ENCODE peak calls at places on chromosome 18, in five cellular contexts. One of them, this sample, is unnamed.
A peak's percentile ranks its signal among the peaks of the same experiment; 100 is the strongest.

GRCh38 chr18:78540636-78541400 is 438.8 kb upstream of the SALL3 start:
- DNase-seq in suprapubic skin: no peak
- DNase-seq in stomach: no peak
- DNase-seq in left ventricle myocardium inferior: no peak
- DNase-seq in thoracic aorta: no peak
- DNase-seq in this sample: no peak

GRCh38 chr18:50126466-50126865 is 68.5 kb downstream of the MYO5B start:
- DNase-seq in stomach: no peak
- DNase-seq in left ventricle myocardium inferior: no peak
- DNase-seq in thoracic aorta: no peak
- DNase-seq in suprapubic skin: no peak
- DNase-seq in this sample: no peak

GRCh38 chr18:70245941-70246537 is 40.6 kb upstream of the RTTN start:
- DNase-seq in stomach: no peak
- DNase-seq in left ventricle myocardium inferior: no peak
- DNase-seq in thoracic aorta: no peak
- DNase-seq in suprapubic skin: no peak
- DNase-seq in this sample: no peak

GRCh38 chr18:77022116-77022515 is 110.5 kb downstream of the MBP start:
- DNase-seq in suprapubic skin: no peak
- DNase-seq in thoracic aorta: no peak
- DNase-seq in stomach: no peak
- DNase-seq in left ventricle myocardium inferior: no peak
- DNase-seq in this sample: no peak

GRCh38 chr18:37668971-37669747 is 103.6 kb upstream of the CELF4 start:
- DNase-seq in left ventricle myocardium inferior: no peak
- DNase-seq in thoracic aorta: no peak
- DNase-seq in suprapubic skin: no peak
- DNase-seq in stomach: no peak
- DNase-seq in this sample: no peak

GRCh38 chr18:23220355-23220754 is 85.1 kb downstream of the CABLES1 start:
- DNase-seq in stomach: no peak
- DNase-seq in suprapubic skin: no peak
- DNase-seq in left ventricle myocardium inferior: no peak
- DNase-seq in thoracic aorta: no peak
- DNase-seq in this sample: no peak

GRCh38 chr18:2087877-2088673 is 483.2 kb downstream of the METTL4 start:
- DNase-seq in thoracic aorta: no peak
- DNase-seq in left ventricle myocardium inferior: peak; percentile 69
- DNase-seq in stomach: no peak
- DNase-seq in suprapubic skin: no peak
- DNase-seq in this sample: no peak

GRCh38 chr18:54296017-54296416 is 26.7 kb downstream of the POLI start:
- DNase-seq in thoracic aorta: no peak
- DNase-seq in suprapubic skin: no peak
- DNase-seq in left ventricle myocardium inferior: no peak
- DNase-seq in stomach: no peak
- DNase-seq in this sample: no peak

GRCh38 chr18:5600376-5601071 is 56.7 kb upstream of the EPB41L3 start:
- DNase-seq in thoracic aorta: no peak
- DNase-seq in left ventricle myocardium inferior: no peak
- DNase-seq in stomach: no peak
- DNase-seq in suprapubic skin: no peak
- DNase-seq in this sample: no peak

GRCh38 chr18:1663879-1664705 is 759.4 kb downstream of the ADCYAP1 start:
- DNase-seq in stomach: peak; percentile 34
- DNase-seq in thoracic aorta: no peak
- DNase-seq in left ventricle myocardium inferior: peak; percentile 43
- DNase-seq in suprapubic skin: no peak
- DNase-seq in this sample: no peak

GRCh38 chr18:79368681-79369080 is 27.0 kb upstream of the NFATC1 start:
- DNase-seq in left ventricle myocardium inferior: no peak
- DNase-seq in thoracic aorta: no peak
- DNase-seq in stomach: no peak
- DNase-seq in suprapubic skin: peak; percentile 47
- DNase-seq in this sample: no peak

GRCh38 chr18:32998285-32998684 is 225.5 kb upstream of the KLHL14 start:
- DNase-seq in stomach: no peak
- DNase-seq in suprapubic skin: no peak
- DNase-seq in left ventricle myocardium inferior: no peak
- DNase-seq in thoracic aorta: no peak
- DNase-seq in this sample: no peak

GRCh38 chr18:46668694-46669093 is 11.7 kb upstream of the LOXHD1 start:
- DNase-seq in left ventricle myocardium inferior: no peak
- DNase-seq in suprapubic skin: no peak
- DNase-seq in thoracic aorta: no peak
- DNase-seq in stomach: no peak
- DNase-seq in this sample: no peak

GRCh38 chr18:48576454-48576766 is 37.6 kb downstream of the CTIF start:
- DNase-seq in thoracic aorta: no peak
- DNase-seq in left ventricle myocardium inferior: no peak
- DNase-seq in stomach: no peak
- DNase-seq in suprapubic skin: no peak
- DNase-seq in this sample: no peak

GRCh38 chr18:26208901-26209445 is 17.3 kb upstream of the TAF4B start:
- DNase-seq in suprapubic skin: no peak
- DNase-seq in left ventricle myocardium inferior: no peak
- DNase-seq in thoracic aorta: no peak
- DNase-seq in stomach: no peak
- DNase-seq in this sample: no peak

GRCh38 chr18:79404567-79404910 is 8.8 kb downstream of the NFATC1 start:
- DNase-seq in thoracic aorta: no peak
- DNase-seq in suprapubic skin: peak; percentile 70
- DNase-seq in stomach: no peak
- DNase-seq in left ventricle myocardium inferior: peak; percentile 15
- DNase-seq in this sample: no peak

GRCh38 chr18:52484977-52485376 is 145.0 kb downstream of the DCC start:
- DNase-seq in left ventricle myocardium inferior: no peak
- DNase-seq in thoracic aorta: no peak
- DNase-seq in stomach: no peak
- DNase-seq in suprapubic skin: no peak
- DNase-seq in this sample: no peak

GRCh38 chr18:70333757-70334156 is 44.9 kb downstream of the SOCS6 start:
- DNase-seq in thoracic aorta: peak; percentile 11
- DNase-seq in left ventricle myocardium inferior: no peak
- DNase-seq in stomach: no peak
- DNase-seq in suprapubic skin: no peak
- DNase-seq in this sample: peak; percentile 67

GRCh38 chr18:55699233-55699765 is 111.3 kb upstream of the TCF4 start:
- DNase-seq in thoracic aorta: no peak
- DNase-seq in suprapubic skin: no peak
- DNase-seq in stomach: no peak
- DNase-seq in left ventricle myocardium inferior: no peak
- DNase-seq in this sample: no peak

GRCh38 chr18:21903688-21904087 is 163.1 kb downstream of the MIB1 start:
- DNase-seq in thoracic aorta: no peak
- DNase-seq in suprapubic skin: no peak
- DNase-seq in stomach: no peak
- DNase-seq in left ventricle myocardium inferior: no peak
- DNase-seq in this sample: no peak

GRCh38 chr18:76545433-76546281 is 50.6 kb upstream of the ZNF516 start:
- DNase-seq in suprapubic skin: no peak
- DNase-seq in stomach: no peak
- DNase-seq in left ventricle myocardium inferior: no peak
- DNase-seq in thoracic aorta: no peak
- DNase-seq in this sample: no peak

GRCh38 chr18:59060540-59060939 is 79.1 kb upstream of the SEC11C start:
- DNase-seq in left ventricle myocardium inferior: no peak
- DNase-seq in stomach: no peak
- DNase-seq in suprapubic skin: no peak
- DNase-seq in thoracic aorta: no peak
- DNase-seq in this sample: no peak

GRCh38 chr18:69617408-69617807 is 216.7 kb downstream of the DOK6 start:
- DNase-seq in thoracic aorta: no peak
- DNase-seq in suprapubic skin: no peak
- DNase-seq in left ventricle myocardium inferior: no peak
- DNase-seq in stomach: no peak
- DNase-seq in this sample: no peak

GRCh38 chr18:27298215-27298804 is 113.2 kb upstream of the CHST9 start:
- DNase-seq in left ventricle myocardium inferior: no peak
- DNase-seq in stomach: no peak
- DNase-seq in thoracic aorta: no peak
- DNase-seq in suprapubic skin: no peak
- DNase-seq in this sample: no peak

GRCh38 chr18:49089049-49089448 is 138.3 kb upstream of the SMAD7 start:
- DNase-seq in suprapubic skin: no peak
- DNase-seq in thoracic aorta: no peak
- DNase-seq in stomach: no peak
- DNase-seq in left ventricle myocardium inferior: no peak
- DNase-seq in this sample: no peak

GRCh38 chr18:26777316-26778053 is 88.0 kb downstream of the AQP4 start:
- DNase-seq in stomach: no peak
- DNase-seq in left ventricle myocardium inferior: no peak
- DNase-seq in thoracic aorta: no peak
- DNase-seq in suprapubic skin: no peak
- DNase-seq in this sample: no peak

GRCh38 chr18:29096380-29096779 is 919.5 kb upstream of the CDH2 start:
- DNase-seq in stomach: no peak
- DNase-seq in left ventricle myocardium inferior: no peak
- DNase-seq in thoracic aorta: no peak
- DNase-seq in suprapubic skin: no peak
- DNase-seq in this sample: no peak

GRCh38 chr18:74530584-74530862 is 3.8 kb upstream of the CNDP1 start:
- DNase-seq in thoracic aorta: no peak
- DNase-seq in stomach: peak; percentile 76
- DNase-seq in left ventricle myocardium inferior: no peak
- DNase-seq in suprapubic skin: no peak
- DNase-seq in this sample: no peak
- H3K4me1 ChIP-seq in thoracic aorta: no peaks in the 10 kb centered on the region
- H3K4me1 ChIP-seq in stomach: peaks cover 25% of the 10 kb centered on the region
- H3K4me1 ChIP-seq in left ventricle myocardium inferior: no peaks in the 10 kb centered on the region
- H3K4me1 ChIP-seq in suprapubic skin: no peaks in the 10 kb centered on the region
- H3K4me1 ChIP-seq in this sample: no peaks in the 10 kb centered on the region

GRCh38 chr18:43950062-43950461 is 672.8 kb upstream of the SYT4 start:
- DNase-seq in suprapubic skin: no peak
- DNase-seq in thoracic aorta: no peak
- DNase-seq in stomach: no peak
- DNase-seq in left ventricle myocardium inferior: no peak
- DNase-seq in this sample: no peak
- H3K9me3 ChIP-seq in suprapubic skin: no peaks in the 10 kb centered on the region
- H3K9me3 ChIP-seq in thoracic aorta: no peaks in the 10 kb centered on the region
- H3K9me3 ChIP-seq in stomach: no peaks in the 10 kb centered on the region
- H3K9me3 ChIP-seq in left ventricle myocardium inferior: peaks cover 10% of the 10 kb centered on the region
- H3K9me3 ChIP-seq in this sample: no peaks in the 10 kb centered on the region

GRCh38 chr18:12882416-12882815 is 1.6 kb downstream of the PTPN2 start:
- DNase-seq in stomach: no peak
- DNase-seq in suprapubic skin: no peak
- DNase-seq in thoracic aorta: no peak
- DNase-seq in left ventricle myocardium inferior: no peak
- DNase-seq in this sample: no peak

GRCh38 chr18:12883684-12884520 is at the start of gene PTPN2:
- DNase-seq in suprapubic skin: peak; percentile 95
- DNase-seq in stomach: peak; percentile 94
- DNase-seq in thoracic aorta: peak; percentile 84
- DNase-seq in left ventricle myocardium inferior: peak; percentile 94
- DNase-seq in this sample: peak; percentile 85

GRCh38 chr18:12883003-12883683 is 894 bp downstream of the PTPN2 start:
- DNase-seq in thoracic aorta: no peak
- DNase-seq in left ventricle myocardium inferior: no peak
- DNase-seq in suprapubic skin: no peak
- DNase-seq in stomach: peak; percentile 37
- DNase-seq in this sample: no peak

GRCh38 chr18:12880532-12880892 is 3.5 kb downstream of the PTPN2 start:
- DNase-seq in suprapubic skin: no peak
- DNase-seq in thoracic aorta: no peak
- DNase-seq in left ventricle myocardium inferior: no peak
- DNase-seq in stomach: no peak
- DNase-seq in this sample: no peak

GRCh38 chr18:12879840-12880531 is 4.1 kb downstream of the PTPN2 start:
- DNase-seq in thoracic aorta: no peak
- DNase-seq in left ventricle myocardium inferior: no peak
- DNase-seq in stomach: no peak
- DNase-seq in suprapubic skin: no peak
- DNase-seq in this sample: no peak
- H3K4me1 ChIP-seq in thoracic aorta: peaks cover 49% of the 10 kb centered on the region
- H3K4me1 ChIP-seq in left ventricle myocardium inferior: peaks cover 47% of the 10 kb centered on the region
- H3K4me1 ChIP-seq in stomach: peaks cover 63% of the 10 kb centered on the region
- H3K4me1 ChIP-seq in suprapubic skin: peaks cover 37% of the 10 kb centered on the region
- H3K4me1 ChIP-seq in this sample: peaks cover 15% of the 10 kb centered on the region

GRCh38 chr18:14941256-14941655 is 193.3 kb downstream of the ANKRD30B start:
- DNase-seq in left ventricle myocardium inferior: no peak
- DNase-seq in thoracic aorta: no peak
- DNase-seq in stomach: no peak
- DNase-seq in suprapubic skin: no peak
- DNase-seq in this sample: no peak

GRCh38 chr18:14941792-14942191 is 193.8 kb downstream of the ANKRD30B start:
- DNase-seq in left ventricle myocardium inferior: no peak
- DNase-seq in suprapubic skin: no peak
- DNase-seq in thoracic aorta: no peak
- DNase-seq in stomach: no peak
- DNase-seq in this sample: no peak

GRCh38 chr18:14939141-14939540 is 191.2 kb downstream of the ANKRD30B start:
- DNase-seq in left ventricle myocardium inferior: no peak
- DNase-seq in stomach: no peak
- DNase-seq in suprapubic skin: no peak
- DNase-seq in thoracic aorta: no peak
- DNase-seq in this sample: no peak

GRCh38 chr18:14942275-14942674 is 194.3 kb downstream of the ANKRD30B start:
- DNase-seq in left ventricle myocardium inferior: no peak
- DNase-seq in stomach: no peak
- DNase-seq in suprapubic skin: no peak
- DNase-seq in thoracic aorta: no peak
- DNase-seq in this sample: no peak

DNA sequence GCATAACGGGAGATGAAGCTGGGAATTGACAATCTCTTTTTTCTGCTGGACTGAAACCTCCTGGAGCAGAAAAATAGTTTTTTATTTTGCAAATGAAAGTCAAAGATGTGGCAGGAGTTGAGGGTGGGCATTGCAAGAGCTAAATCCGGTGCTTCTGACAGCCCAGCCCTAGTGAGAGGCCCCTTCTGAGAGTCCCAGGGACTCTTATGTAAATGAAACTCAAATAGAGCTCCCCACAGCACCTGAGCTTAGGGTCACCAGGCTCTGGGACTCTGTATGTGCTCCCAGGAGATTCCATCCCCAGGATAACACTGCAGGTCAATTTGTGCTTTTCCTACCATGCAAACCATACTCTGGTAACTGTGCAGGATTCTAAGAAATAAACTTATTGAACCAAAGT is 192.8 kb downstream of the ANKRD30B start:
- DNase-seq in thoracic aorta: no peak
- DNase-seq in suprapubic skin: no peak
- DNase-seq in stomach: no peak
- DNase-seq in left ventricle myocardium inferior: no peak
- DNase-seq in this sample: no peak
- H3K9me3 ChIP-seq in thoracic aorta: no peaks in the 10 kb centered on the region
- H3K9me3 ChIP-seq in suprapubic skin: no peaks in the 10 kb centered on the region
- H3K9me3 ChIP-seq in stomach: no peaks in the 10 kb centered on the region
- H3K9me3 ChIP-seq in left ventricle myocardium inferior: no peaks in the 10 kb centered on the region
- H3K9me3 ChIP-seq in this sample: no peaks in the 10 kb centered on the region

DNA sequence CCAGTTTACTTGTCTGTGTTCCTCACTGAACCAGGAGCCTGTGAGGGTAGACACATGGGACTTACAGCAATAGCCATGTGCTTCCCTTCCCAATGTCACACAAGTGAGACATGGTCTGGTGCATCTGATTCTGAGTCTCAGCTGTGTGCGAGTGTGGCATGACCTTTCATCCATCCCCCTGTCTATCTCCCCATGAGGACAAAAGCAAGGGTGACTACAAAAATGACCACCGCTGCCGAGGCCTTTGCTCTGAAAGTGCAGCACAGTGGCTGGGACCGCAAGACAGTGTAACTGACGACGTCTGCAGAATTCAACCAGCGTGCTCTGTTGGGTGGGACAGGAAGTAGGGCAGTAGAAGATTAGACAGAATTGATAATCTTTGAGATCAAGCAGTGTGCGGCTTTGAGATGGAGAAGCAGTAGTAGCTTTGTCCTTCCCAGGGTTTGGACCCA is 50.5 kb downstream of the RAB31 start:
- DNase-seq in thoracic aorta: no peak
- DNase-seq in left ventricle myocardium inferior: no peak
- DNase-seq in suprapubic skin: no peak
- DNase-seq in stomach: no peak
- DNase-seq in this sample: no peak
- H3K4me1 ChIP-seq in thoracic aorta: peaks cover under 1% of the 10 kb centered on the region
- H3K4me1 ChIP-seq in left ventricle myocardium inferior: no peaks in the 10 kb centered on the region
- H3K4me1 ChIP-seq in suprapubic skin: no peaks in the 10 kb centered on the region
- H3K4me1 ChIP-seq in stomach: peaks cover 44% of the 10 kb centered on the region
- H3K4me1 ChIP-seq in this sample: no peaks in the 10 kb centered on the region

This sample was measured in RWPE2.